ENCODE peak calls at places on chromosomes 6 and 20, in five cellular contexts. One of them, this sample, is unnamed.

GRCh38 chr6:111418971-111419693 is 63.9 kb downstream of the REV3L start:
- DNase-seq in NT2/D1: no peak
- DNase-seq in HepG2: no peak
- DNase-seq in H1: no peak
- DNase-seq in GM12878: no peak
- DNase-seq in this sample: no peak

GRCh38 chr20:41577129-41578009 is 40.8 kb downstream of the CHD6 start:
- DNase-seq in NT2/D1: no peak
- DNase-seq in HepG2: peak
- DNase-seq in H1: no peak
- DNase-seq in GM12878: no peak
- DNase-seq in this sample: no peak

GRCh38 chr6:136550330-136551071 is at the start of gene MAP7:
- DNase-seq in NT2/D1: peak
- DNase-seq in HepG2: no peak
- DNase-seq in H1: peak
- DNase-seq in GM12878: no peak
- DNase-seq in this sample: peak

GRCh38 chr20:49794336-49795124 is 18.1 kb upstream of the SLC9A8 start:
- DNase-seq in NT2/D1: no peak
- DNase-seq in HepG2: no peak
- DNase-seq in H1: no peak
- DNase-seq in GM12878: no peak
- DNase-seq in this sample: no peak

GRCh38 chr20:63748356-63749270 is 9.0 kb downstream of the SLC2A4RG start:
- DNase-seq in NT2/D1: no peak
- DNase-seq in HepG2: no peak
- DNase-seq in H1: no peak
- DNase-seq in GM12878: no peak
- DNase-seq in this sample: no peak

GRCh38 chr6:26043389-26044139 is 43.7 kb upstream of the HFE start:
- DNase-seq in NT2/D1: peak
- DNase-seq in HepG2: peak
- DNase-seq in H1: no peak
- DNase-seq in GM12878: peak
- DNase-seq in this sample: no peak

GRCh38 chr20:13007596-13007995 is 1.2 kb upstream of the SPTLC3 start:
- DNase-seq in NT2/D1: no peak
- DNase-seq in HepG2: no peak
- DNase-seq in H1: no peak
- DNase-seq in GM12878: no peak
- DNase-seq in this sample: no peak

GRCh38 chr6:143405381-143406154 is 44.9 kb downstream of the ADAT2 start:
- DNase-seq in NT2/D1: no peak
- DNase-seq in HepG2: no peak
- DNase-seq in H1: no peak
- DNase-seq in GM12878: no peak
- DNase-seq in this sample: no peak

GRCh38 chr6:119043265-119043664 is 35.2 kb downstream of the FAM184A start:
- DNase-seq in NT2/D1: no peak
- DNase-seq in HepG2: no peak
- DNase-seq in H1: no peak
- DNase-seq in GM12878: no peak
- DNase-seq in this sample: no peak

GRCh38 chr6:159252955-159253508 is 83.8 kb downstream of the FNDC1 start:
- DNase-seq in NT2/D1: peak
- DNase-seq in HepG2: peak
- DNase-seq in H1: peak
- DNase-seq in GM12878: peak
- DNase-seq in this sample: peak

GRCh38 chr6:2244261-2245102 is 923 bp downstream of the GMDS start:
- DNase-seq in NT2/D1: no peak
- DNase-seq in HepG2: peak
- DNase-seq in H1: no peak
- DNase-seq in GM12878: no peak
- DNase-seq in this sample: no peak

GRCh38 chr6:142685852-142686718 is 258.9 kb downstream of the HIVEP2 start:
- DNase-seq in NT2/D1: no peak
- DNase-seq in HepG2: no peak
- DNase-seq in H1: no peak
- DNase-seq in GM12878: no peak
- DNase-seq in this sample: no peak

GRCh38 chr6:133393891-133394290 is 152.7 kb downstream of the EYA4 start:
- DNase-seq in NT2/D1: no peak
- DNase-seq in HepG2: no peak
- DNase-seq in H1: no peak
- DNase-seq in GM12878: no peak
- DNase-seq in this sample: no peak

GRCh38 chr6:11067348-11067747 is 23.2 kb upstream of the ELOVL2 start:
- DNase-seq in NT2/D1: no peak
- DNase-seq in HepG2: peak
- DNase-seq in H1: no peak
- DNase-seq in GM12878: no peak
- DNase-seq in this sample: no peak

GRCh38 chr6:139569561-139569960 is 195.1 kb upstream of the CITED2 start:
- DNase-seq in NT2/D1: no peak
- DNase-seq in HepG2: no peak
- DNase-seq in H1: no peak
- DNase-seq in GM12878: no peak
- DNase-seq in this sample: no peak

GRCh38 chr20:1440024-1440423 is 26.6 kb downstream of the NSFL1C start:
- DNase-seq in NT2/D1: peak
- DNase-seq in HepG2: peak
- DNase-seq in H1: peak
- DNase-seq in GM12878: no peak
- DNase-seq in this sample: no peak

GRCh38 chr20:57669626-57670025 is 40.2 kb downstream of the PMEPA1 start:
- DNase-seq in NT2/D1: no peak
- DNase-seq in HepG2: no peak
- DNase-seq in H1: no peak
- DNase-seq in GM12878: no peak
- DNase-seq in this sample: no peak

GRCh38 chr20:46705378-46705729 is 4.1 kb upstream of the SLC2A10 start:
- DNase-seq in NT2/D1: no peak
- DNase-seq in HepG2: no peak
- DNase-seq in H1: no peak
- DNase-seq in GM12878: no peak
- DNase-seq in this sample: no peak

GRCh38 chr6:12525276-12525675 is 191.3 kb upstream of the PHACTR1 start:
- DNase-seq in NT2/D1: no peak
- DNase-seq in HepG2: no peak
- DNase-seq in H1: no peak
- DNase-seq in GM12878: no peak
- DNase-seq in this sample: no peak
- TF ChIP-seq SUZ12 in NT2/D1: no peak
- TF ChIP-seq SUZ12 in HepG2: no peak
- TF ChIP-seq SUZ12 in H1: no peak
- TF ChIP-seq SUZ12 in GM12878: no peak
- TF ChIP-seq SUZ12 in this sample: no peak

GRCh38 chr6:49919935-49920644 is 43.9 kb downstream of the DEFB114 start:
- DNase-seq in NT2/D1: no peak
- DNase-seq in HepG2: no peak
- DNase-seq in H1: no peak
- DNase-seq in GM12878: no peak
- DNase-seq in this sample: no peak
- TF ChIP-seq SUZ12 in NT2/D1: no peak
- TF ChIP-seq SUZ12 in HepG2: no peak
- TF ChIP-seq SUZ12 in H1: no peak
- TF ChIP-seq SUZ12 in GM12878: no peak
- TF ChIP-seq SUZ12 in this sample: no peak

GRCh38 chr6:98834060-98835031 is at the start of gene POU3F2:
- DNase-seq in NT2/D1: peak
- DNase-seq in HepG2: peak
- DNase-seq in H1: peak
- DNase-seq in GM12878: no peak
- DNase-seq in this sample: peak
- TF ChIP-seq SUZ12 in NT2/D1: no peak
- TF ChIP-seq SUZ12 in HepG2: no peak
- TF ChIP-seq SUZ12 in H1: no peak
- TF ChIP-seq SUZ12 in GM12878: no peak
- TF ChIP-seq SUZ12 in this sample: no peak

DNA sequence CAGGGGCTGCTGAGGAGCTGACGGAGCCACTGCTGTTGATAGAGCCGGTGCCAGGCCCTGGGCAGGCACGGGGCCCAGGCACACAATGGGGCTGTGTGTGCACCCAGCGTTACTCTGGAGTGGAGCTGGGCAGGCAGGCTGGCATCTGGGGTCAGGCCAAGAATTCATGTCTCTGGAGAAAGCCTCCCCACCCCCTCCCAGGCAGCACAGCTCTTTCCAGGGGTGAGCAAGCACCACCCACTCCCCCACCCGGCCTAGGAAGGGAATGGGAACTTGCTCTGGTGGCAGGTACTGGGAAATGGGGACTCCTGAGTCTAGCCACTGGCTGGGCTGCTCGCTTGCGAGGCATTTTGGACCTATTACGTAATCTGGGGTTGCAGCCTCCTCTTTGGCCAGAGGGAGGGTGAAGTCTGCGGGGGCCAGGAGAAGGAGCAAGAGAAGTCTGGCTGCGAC is 22.7 kb downstream of the TFEB start:
- DNase-seq in NT2/D1: no peak
- DNase-seq in HepG2: no peak
- DNase-seq in H1: no peak
- DNase-seq in GM12878: no peak
- DNase-seq in this sample: no peak
- TF ChIP-seq SUZ12 in NT2/D1: no peak
- TF ChIP-seq SUZ12 in HepG2: no peak
- TF ChIP-seq SUZ12 in H1: no peak
- TF ChIP-seq SUZ12 in GM12878: no peak
- TF ChIP-seq SUZ12 in this sample: no peak

DNA sequence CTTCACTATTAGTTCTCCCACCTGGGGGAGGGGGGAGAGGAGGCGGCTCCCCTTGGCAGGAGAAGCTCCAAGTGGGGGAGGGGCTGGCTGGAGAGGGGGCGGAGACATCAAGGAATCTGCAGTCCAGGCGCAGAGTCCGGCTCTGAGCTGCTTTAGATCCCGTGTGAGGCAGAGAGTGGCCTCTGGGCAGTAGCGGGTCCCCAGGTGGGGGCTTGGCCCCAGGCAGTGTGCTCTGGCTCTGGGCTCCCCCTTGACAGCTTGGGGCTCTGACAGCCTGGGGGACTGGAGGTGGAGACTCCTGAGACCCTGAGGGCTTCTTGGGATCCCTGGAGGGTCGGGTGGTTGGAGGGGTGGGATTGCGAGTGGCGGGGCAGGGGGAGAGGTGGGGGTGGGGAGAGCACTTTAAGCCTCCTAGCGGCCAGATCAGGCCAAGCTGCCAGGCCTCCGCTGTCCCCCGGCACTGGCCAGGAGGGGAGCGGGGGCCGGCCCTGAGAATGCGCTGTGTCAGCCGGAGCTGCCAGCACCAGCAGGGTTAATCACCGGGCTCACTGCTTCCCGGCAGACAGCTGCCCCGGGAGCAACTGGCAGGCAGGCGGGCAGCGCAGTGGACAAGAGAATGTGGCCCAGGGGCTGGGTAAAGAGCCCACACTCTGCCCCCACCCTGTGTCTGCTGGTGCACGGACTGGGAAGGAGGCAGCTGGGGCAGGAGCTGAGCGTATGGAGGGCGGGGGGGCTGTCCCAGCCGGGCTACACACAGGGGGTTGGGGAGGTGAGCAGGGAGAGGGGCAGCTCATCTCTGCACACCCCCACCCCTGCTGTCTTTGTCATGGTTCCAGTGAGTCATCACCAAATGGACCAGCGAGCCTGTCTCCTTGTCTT is 1.8 kb upstream of the LAMA5 start:
- DNase-seq in NT2/D1: no peak
- DNase-seq in HepG2: peak
- DNase-seq in H1: no peak
- DNase-seq in GM12878: no peak
- DNase-seq in this sample: peak
- TF ChIP-seq SUZ12 in NT2/D1: no peak
- TF ChIP-seq SUZ12 in HepG2: no peak
- TF ChIP-seq SUZ12 in H1: no peak
- TF ChIP-seq SUZ12 in GM12878: peak
- TF ChIP-seq SUZ12 in this sample: no peak

GRCh38 chr6:170050591-170051041 is 240.3 kb downstream of the DLL1 start:
- DNase-seq in NT2/D1: no peak
- DNase-seq in HepG2: no peak
- DNase-seq in H1: no peak
- DNase-seq in GM12878: no peak
- DNase-seq in this sample: no peak

GRCh38 chr6:170049641-170050491 is 241.0 kb downstream of the DLL1 start:
- DNase-seq in NT2/D1: no peak
- DNase-seq in HepG2: no peak
- DNase-seq in H1: no peak
- DNase-seq in GM12878: no peak
- DNase-seq in this sample: no peak

GRCh38 chr6:170047813-170048212 is 243.1 kb downstream of the DLL1 start:
- DNase-seq in NT2/D1: no peak
- DNase-seq in HepG2: no peak
- DNase-seq in H1: no peak
- DNase-seq in GM12878: no peak
- DNase-seq in this sample: no peak

GRCh38 chr6:170046786-170047626 is 243.9 kb downstream of the DLL1 start:
- DNase-seq in NT2/D1: no peak
- DNase-seq in HepG2: no peak
- DNase-seq in H1: no peak
- DNase-seq in GM12878: no peak
- DNase-seq in this sample: no peak

GRCh38 chr6:170048615-170049256 is 242.1 kb downstream of the DLL1 start:
- DNase-seq in NT2/D1: no peak
- DNase-seq in HepG2: no peak
- DNase-seq in H1: no peak
- DNase-seq in GM12878: no peak
- DNase-seq in this sample: no peak
- TF ChIP-seq SUZ12 in NT2/D1: no peak
- TF ChIP-seq SUZ12 in HepG2: no peak
- TF ChIP-seq SUZ12 in H1: no peak
- TF ChIP-seq SUZ12 in GM12878: no peak
- TF ChIP-seq SUZ12 in this sample: no peak

DNA sequence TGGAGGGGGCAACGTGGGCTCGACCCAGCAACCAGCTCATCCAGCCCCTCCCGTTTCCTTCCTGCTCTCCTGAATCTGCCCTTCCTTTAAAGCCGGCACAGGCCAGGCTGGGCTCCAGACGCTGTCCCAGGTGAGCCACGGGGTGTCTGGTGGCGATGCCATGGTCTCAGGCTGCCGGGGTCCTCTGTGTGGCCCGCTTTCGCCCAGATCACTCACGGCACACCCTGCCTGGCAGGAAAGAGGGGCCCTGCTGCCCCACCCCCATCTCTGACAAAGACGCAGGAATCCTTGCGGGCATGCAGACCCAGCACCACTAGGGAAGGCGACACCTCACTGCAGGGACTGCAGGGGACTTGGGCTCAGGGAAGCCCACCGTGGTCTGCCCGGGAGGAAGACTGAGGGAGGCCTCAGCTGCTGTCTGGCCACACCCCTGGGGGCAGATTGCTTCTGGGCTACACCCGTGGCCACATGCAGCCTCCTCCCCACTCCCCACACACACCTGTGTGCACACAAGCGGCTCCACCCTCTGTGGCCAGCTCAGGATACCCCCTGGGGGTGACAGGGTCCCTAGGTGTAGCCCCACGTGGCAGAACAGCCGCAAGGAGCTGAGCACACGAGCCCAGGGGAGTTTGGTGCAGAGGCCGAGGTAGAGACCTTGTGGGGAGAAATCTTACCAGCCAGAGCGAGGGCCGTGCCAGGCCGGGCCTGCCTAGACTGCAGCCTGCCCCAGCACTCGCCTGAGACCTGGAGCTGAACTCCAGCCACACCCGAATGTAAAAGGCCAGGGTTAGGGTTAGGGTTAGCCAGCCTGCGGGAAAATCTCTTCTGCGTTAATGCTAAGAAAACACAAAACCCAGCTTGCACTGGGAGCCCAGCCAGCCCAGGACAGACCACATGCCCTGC is 104.6 kb downstream of the DLL1 start:
- DNase-seq in NT2/D1: no peak
- DNase-seq in HepG2: no peak
- DNase-seq in H1: no peak
- DNase-seq in GM12878: no peak
- DNase-seq in this sample: no peak
- TF ChIP-seq SUZ12 in NT2/D1: no peak
- TF ChIP-seq SUZ12 in HepG2: no peak
- TF ChIP-seq SUZ12 in H1: no peak
- TF ChIP-seq SUZ12 in GM12878: no peak
- TF ChIP-seq SUZ12 in this sample: no peak